ENCODE peak calls at places on chromosomes 16 and 17, in eight cellular contexts. Q is fibroblast of the aortic adventitia, S is ovary, M is bronchial epithelial cell, N is brain microvascular endothelial cell, H is left ventricle myocardium inferior, W is PC-3, X is BE2C. I is an unnamed sample.

GRCh38 chr16:57422026-57422944 is 17.7 kb downstream of the CCL17 start:
- DNase-seq in X (peak), M (peak), H (no peak), W (peak), N (peak), Q (peak), S (peak), I (peak)

GRCh38 chr17:29084476-29085148 is 41.7 kb downstream of the PIPOX start:
- DNase-seq in N (no peak), S (no peak), Q (no peak), X (peak), H (no peak), W (no peak), M (no peak), I (no peak)

GRCh38 chr17:72219136-72219823 is 98.5 kb downstream of the SOX9 start:
- DNase-seq in M (no peak), N (no peak), Q (no peak), H (no peak), X (peak), S (no peak), W (no peak), I (no peak)

GRCh38 chr16:58348986-58349385 is 43.3 kb upstream of the GINS3 start:
- DNase-seq in N (no peak), X (peak), M (no peak), S (no peak), Q (peak), W (no peak), H (no peak), I (no peak)

GRCh38 chr16:31529398-31530312 is 2.0 kb downstream of the AHSP start:
- DNase-seq in X (no peak), N (no peak), S (peak), W (no peak), H (no peak), Q (no peak), M (no peak), I (no peak)

GRCh38 chr16:17557480-17557879 is 86.7 kb upstream of the XYLT1 start:
- DNase-seq in X (no peak), M (no peak), W (no peak), Q (no peak), H (no peak), S (no peak), N (no peak), I (no peak)

GRCh38 chr16:16158741-16159374 is 64.4 kb downstream of the ABCC6 start:
- DNase-seq in W (peak), Q (no peak), M (peak), N (no peak), S (no peak), H (no peak), X (no peak), I (no peak)

GRCh38 chr16:85005278-85006069 is 5.9 kb downstream of the ZDHHC7 start:
- DNase-seq in N (no peak), H (no peak), M (peak), X (no peak), S (peak), Q (peak), W (no peak), I (peak)

GRCh38 chr16:57374067-57374534 is 1.8 kb downstream of the CX3CL1 start:
- DNase-seq in H (no peak), X (no peak), N (peak), M (peak), Q (no peak), S (no peak), W (no peak), I (peak)

GRCh38 chr17:49200423-49201083 is 9.8 kb downstream of the GNGT2 start:
- DNase-seq in S (no peak), N (no peak), M (no peak), X (no peak), W (no peak), H (no peak), Q (no peak), I (no peak)

GRCh38 chr17:5794881-5795486 is 210.7 kb upstream of the NLRP1 start:
- DNase-seq in S (no peak), X (no peak), H (no peak), M (no peak), Q (no peak), W (no peak), N (no peak), I (no peak)

GRCh38 chr16:58510776-58511628 is 4.3 kb upstream of the SETD6 start:
- DNase-seq in N (no peak), X (no peak), Q (no peak), M (no peak), S (peak), H (no peak), W (no peak), I (no peak)

GRCh38 chr17:72205357-72205756 is 84.5 kb downstream of the SOX9 start:
- DNase-seq in M (no peak), H (no peak), N (no peak), X (no peak), Q (no peak), S (no peak), W (no peak), I (no peak)

GRCh38 chr16:9048302-9048700 is 43.1 kb upstream of the HAPSTR1 start:
- DNase-seq in Q (no peak), H (no peak), S (no peak), X (no peak), M (no peak), N (no peak), W (peak), I (no peak)

GRCh38 chr17:59641799-59642484 is 22.2 kb downstream of the CLTC start:
- DNase-seq in M (no peak), Q (no peak), S (no peak), H (no peak), N (no peak), X (no peak), W (peak), I (no peak)

GRCh38 chr17:28230011-28230410 is 89.0 kb upstream of the TMEM97 start:
- DNase-seq in S (no peak), X (no peak), M (no peak), N (no peak), W (no peak), Q (no peak), H (no peak), I (no peak)

GRCh38 chr17:45425125-45425983 is 7.3 kb downstream of the ARHGAP27 start:
- DNase-seq in H (peak), W (peak), M (peak), X (peak), N (peak), S (no peak), Q (peak), I (peak)

GRCh38 chr17:66750756-66751543 is 84.0 kb upstream of the CACNG5 start:
- DNase-seq in N (no peak), S (no peak), M (no peak), H (no peak), W (no peak), Q (no peak), X (no peak), I (no peak)

GRCh38 chr16:8928467-8928957 is 35.2 kb downstream of the USP7 start:
- DNase-seq in S (peak), H (no peak), W (no peak), X (no peak), N (no peak), M (no peak), Q (no peak), I (no peak)

GRCh38 chr17:15351925-15352324 is 10.5 kb upstream of the TEKT3 start:
- DNase-seq in Q (peak), W (peak), S (peak), N (peak), H (no peak), X (no peak), M (peak), I (peak)

DNA sequence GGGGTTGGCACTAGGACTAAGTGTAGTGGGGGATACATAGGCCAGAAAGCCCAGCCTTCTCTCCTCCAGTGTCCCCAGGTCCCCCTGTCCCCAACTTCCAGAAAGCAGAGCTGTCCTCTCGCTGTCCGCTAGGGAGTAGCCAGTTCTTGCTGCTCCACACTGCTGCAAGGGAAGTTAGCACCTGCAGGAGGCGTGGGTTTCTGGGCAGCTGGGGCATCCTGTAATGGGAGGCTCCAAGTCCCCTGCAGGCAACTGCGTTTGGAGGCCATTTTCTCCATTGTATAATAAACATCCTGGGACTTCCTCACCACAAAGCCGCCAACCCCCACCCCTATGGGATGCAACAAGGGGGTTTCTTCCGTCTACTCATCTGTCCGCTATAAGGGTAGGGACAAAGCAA is 1.7 kb downstream of the RPRML start:
- DNase-seq in X (peak), W (peak), M (peak), N (no peak), H (no peak), S (no peak), Q (no peak), I (peak)
- H3K4me3 ChIP-seq in X (peak), W (no peak), M (no peak), N (no peak), H (peak), S (no peak), Q (no peak), I (no peak)

DNA sequence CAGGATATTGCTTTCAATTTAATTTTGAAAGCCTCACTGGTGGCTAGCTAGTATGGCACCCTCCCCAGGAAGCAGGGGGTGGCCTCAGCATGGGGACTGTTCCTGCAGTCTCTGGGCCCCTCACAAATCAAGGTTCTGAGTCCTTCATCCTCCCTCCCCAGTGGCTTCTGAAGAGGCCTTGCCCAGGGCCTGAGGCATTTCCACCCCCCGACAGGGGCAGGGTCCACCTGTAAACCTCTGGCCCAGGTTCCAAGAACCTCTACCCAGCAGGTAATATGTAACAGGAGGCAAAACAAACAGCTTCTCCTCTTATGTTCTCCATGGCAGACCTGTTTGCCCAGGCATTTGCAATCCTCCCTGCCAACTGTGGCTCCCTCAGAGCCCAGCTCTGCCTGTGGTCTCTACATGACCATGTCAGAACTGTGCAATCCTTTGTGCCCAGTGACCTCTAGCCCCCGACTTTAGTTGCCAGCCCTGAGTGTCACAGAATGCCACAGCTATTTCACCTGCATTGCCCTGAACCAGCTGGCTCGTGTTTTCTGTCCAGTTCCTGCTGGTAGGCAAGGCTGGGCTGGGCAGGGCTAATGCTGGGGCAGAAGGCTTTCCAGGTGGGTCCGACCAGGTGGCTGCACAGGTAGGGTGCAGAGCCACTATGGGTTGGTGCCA is 14.3 kb downstream of the ACSF2 start:
- DNase-seq in X (no peak), W (peak), H (no peak), Q (no peak), S (no peak), M (no peak), N (no peak), I (no peak)
- TF ChIP-seq CTCF in X (no peak), W (no peak), H (no peak), Q (no peak), S (no peak), M (no peak), N (no peak), I (no peak)

DNA sequence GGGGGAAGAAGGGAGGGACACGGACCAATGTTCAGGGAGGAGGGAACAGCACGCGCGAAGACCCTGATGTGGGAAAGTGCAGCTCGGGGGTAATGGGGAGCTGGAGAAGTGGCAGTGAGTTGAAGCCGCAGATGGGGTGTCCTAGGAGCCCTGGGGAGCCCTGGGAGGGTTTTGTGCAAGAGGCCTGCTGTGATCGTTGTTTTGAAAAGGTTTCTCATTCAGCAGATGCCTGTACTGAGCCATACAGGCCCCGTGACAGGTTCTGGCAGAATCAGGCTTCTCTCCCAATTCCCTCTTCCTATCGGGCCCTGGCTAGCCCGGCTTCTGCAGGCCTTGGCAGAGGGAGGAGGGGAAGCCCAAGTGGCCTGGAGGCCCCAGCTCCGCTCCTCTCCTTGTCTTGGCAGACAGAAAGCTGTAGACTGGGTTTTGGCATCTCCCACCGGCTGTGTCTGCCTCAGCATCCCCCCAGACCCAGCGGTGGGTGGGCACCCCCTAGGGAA is 38.4 kb upstream of the EMP2 start:
- DNase-seq in S (no peak), H (no peak), Q (peak), W (no peak), X (no peak), N (no peak), M (no peak), I (peak)
- H3K4me3 ChIP-seq in S (no peak), H (peak), Q (no peak), W (no peak), X (no peak), N (no peak), M (peak), I (peak)

GRCh38 chr16:687499-687898 is 2.7 kb downstream of the WDR24 start:
- DNase-seq in N (no peak), M (no peak), S (no peak), X (no peak), H (no peak), Q (no peak), W (no peak), I (no peak)

GRCh38 chr16:686459-687260 is 2.5 kb upstream of the JMJD8 start:
- DNase-seq in W (no peak), H (no peak), M (no peak), Q (no peak), N (no peak), X (no peak), S (peak), I (no peak)

GRCh38 chr16:684961-685696 is 995 bp upstream of the JMJD8 start:
- DNase-seq in H (no peak), N (no peak), S (peak), W (no peak), X (no peak), Q (no peak), M (no peak), I (no peak)

GRCh38 chr16:684067-684794 is at the start of gene JMJD8:
- DNase-seq in N (peak), S (peak), H (peak), Q (peak), M (peak), X (peak), W (peak), I (peak)

DNA sequence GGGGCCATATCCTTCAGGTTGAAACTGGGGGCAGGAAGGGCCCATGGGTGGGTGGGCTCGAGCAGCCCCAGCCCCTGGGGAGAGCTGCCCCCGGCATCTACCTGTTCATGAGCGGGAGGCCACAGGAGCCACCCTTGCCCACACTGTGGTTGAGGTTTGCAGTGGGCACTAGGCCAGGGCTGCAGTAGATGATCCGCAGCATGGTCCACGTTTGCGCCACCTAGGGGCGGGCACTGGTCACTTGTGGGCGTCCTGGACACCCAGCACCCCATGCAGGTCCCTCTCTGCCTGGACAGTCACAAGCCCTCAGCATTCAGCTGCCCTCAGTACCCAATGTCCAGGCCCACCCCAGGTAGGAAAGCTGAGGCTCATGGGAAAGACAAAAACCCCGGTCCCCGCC is 1.8 kb upstream of the JMJD8 start:
- DNase-seq in Q (peak), S (peak), M (peak), X (peak), W (peak), N (no peak), H (no peak), I (peak)
- TF ChIP-seq CTCF in Q (peak), S (no peak), M (peak), X (peak), W (peak), N (peak), H (peak), I (peak)

GRCh38 chr16:30348929-30349328 is 6.2 kb downstream of the CD2BP2 start:
- DNase-seq in N (no peak), M (no peak), X (no peak), S (no peak), W (no peak), Q (no peak), H (no peak), I (no peak)

GRCh38 chr16:30350134-30350871 is 4.8 kb downstream of the CD2BP2 start:
- DNase-seq in W (no peak), M (no peak), N (no peak), H (no peak), X (no peak), Q (no peak), S (no peak), I (no peak)

GRCh38 chr16:30348113-30348512 is 7.0 kb downstream of the CD2BP2 start:
- DNase-seq in N (no peak), M (no peak), X (no peak), W (no peak), Q (no peak), S (no peak), H (no peak), I (no peak)

GRCh38 chr16:30351001-30351441 is 4.1 kb downstream of the CD2BP2 start:
- DNase-seq in H (no peak), N (no peak), X (no peak), S (no peak), M (no peak), W (no peak), Q (no peak), I (no peak)

GRCh38 chr16:30349695-30350094 is 5.4 kb downstream of the CD2BP2 start:
- DNase-seq in S (no peak), Q (no peak), H (no peak), N (no peak), X (no peak), M (no peak), W (no peak), I (no peak)
- H3K4me3 ChIP-seq in S (no peak), Q (no peak), H (no peak), N (no peak), X (no peak), M (no peak), W (no peak), I (no peak)

DNA sequence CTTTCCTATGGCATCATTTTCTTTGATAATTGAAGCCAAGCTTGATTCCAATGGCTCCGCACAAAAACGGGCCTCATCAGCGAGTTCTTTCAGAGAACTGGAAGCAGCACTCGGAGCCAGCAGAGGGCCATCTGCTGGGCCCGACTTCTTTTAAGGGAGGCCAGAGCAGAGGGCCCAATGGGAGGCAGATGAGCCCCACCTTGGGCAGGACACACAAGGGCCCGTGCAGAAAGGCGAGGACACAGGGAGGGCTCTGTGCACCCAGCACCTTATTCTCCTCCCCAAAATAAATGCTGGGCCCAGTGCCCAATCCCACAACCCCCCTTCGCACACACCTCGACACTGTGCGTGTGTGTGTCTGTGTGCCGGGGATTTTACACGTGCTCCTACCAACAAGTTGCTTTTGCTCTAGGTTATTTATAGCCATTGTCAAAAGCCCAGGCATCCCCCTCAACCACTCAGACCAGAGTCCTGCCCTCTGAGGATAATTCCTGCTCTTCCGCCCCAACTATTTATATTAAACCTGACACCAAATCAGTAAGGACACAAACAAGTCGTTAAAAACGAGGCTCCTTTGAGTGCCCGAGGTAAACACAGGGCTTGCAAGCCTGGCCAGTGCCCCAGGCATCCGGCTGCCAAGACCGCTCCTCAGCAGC is 6.8 kb downstream of the AXIN2 start:
- DNase-seq in N (peak), S (peak), X (no peak), Q (peak), H (peak), M (no peak), W (no peak), I (no peak)
- TF ChIP-seq CTCF in N (peak), S (no peak), X (no peak), Q (peak), H (peak), M (peak), W (no peak), I (no peak)

GRCh38 chr17:7217113-7217987 is 2.3 kb downstream of the DLG4 start:
- DNase-seq in Q (peak), N (peak), S (no peak), X (peak), H (peak), M (no peak), W (peak), I (peak)

GRCh38 chr17:7218774-7219173 is 862 bp downstream of the DLG4 start:
- DNase-seq in N (no peak), W (no peak), X (no peak), H (no peak), S (no peak), Q (no peak), M (no peak), I (no peak)

GRCh38 chr17:7216242-7217112 is 3.2 kb downstream of the DLG4 start:
- DNase-seq in W (no peak), N (no peak), S (no peak), X (no peak), M (no peak), H (no peak), Q (no peak), I (no peak)

GRCh38 chr17:7219434-7219811 is 213 bp downstream of the DLG4 start:
- DNase-seq in Q (no peak), H (no peak), X (no peak), M (no peak), S (no peak), N (no peak), W (no peak), I (no peak)

DNA sequence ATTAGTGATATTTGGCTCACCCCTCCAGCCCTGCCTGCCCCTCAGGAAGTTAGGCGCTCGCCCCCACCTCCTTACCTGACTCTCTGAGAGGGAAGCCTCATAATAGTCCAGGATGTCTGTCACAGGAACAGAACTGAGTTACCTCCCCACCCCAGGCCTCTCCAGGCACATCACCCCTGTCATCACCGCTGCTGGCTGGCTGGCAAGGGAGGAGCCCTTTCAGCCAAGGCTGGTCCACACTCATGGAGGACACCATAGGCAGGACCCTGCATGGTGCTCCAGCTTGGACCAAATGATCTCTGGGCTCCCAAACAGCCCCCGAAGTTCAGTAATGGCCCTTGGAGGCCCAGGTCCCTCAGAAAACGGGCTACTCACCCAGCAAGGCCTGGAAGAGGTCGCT is 1.5 kb downstream of the DLG4 start:
- DNase-seq in Q (no peak), N (no peak), H (no peak), W (no peak), M (no peak), X (no peak), S (no peak), I (no peak)
- H3K4me3 ChIP-seq in Q (no peak), N (peak), H (peak), W (no peak), M (no peak), X (no peak), S (no peak), I (peak)